ENCODE peak calls at places on chromosomes 16 and 17, in seven cellular contexts. One of them, this sample, is unnamed.

GRCh38 chr17:36850794-36851193 is 86.5 kb upstream of the LHX1 start:
- DNase-seq in aorta: no peak
- DNase-seq in stimulated activated CD4-positive, alpha-beta T cell treated with anti-CD3 and anti-CD28 coated beads, Interleukin-4, amount 100 ng/mL, for 24 hours: peak
- DNase-seq in hypothalamus: no peak
- DNase-seq in NCI-H1092: no peak
- DNase-seq in IMR-90: peak
- DNase-seq in AG20443: peak
- DNase-seq in this sample: no peak

GRCh38 chr17:10357768-10358167 is 15.0 kb downstream of the MYH13 start:
- DNase-seq in NCI-H1092: no peak
- DNase-seq in hypothalamus: no peak
- DNase-seq in aorta: no peak
- DNase-seq in IMR-90: no peak
- DNase-seq in AG20443: no peak
- DNase-seq in stimulated activated CD4-positive, alpha-beta T cell treated with anti-CD3 and anti-CD28 coated beads, Interleukin-4, amount 100 ng/mL, for 24 hours: no peak
- DNase-seq in this sample: no peak

GRCh38 chr16:85715169-85716015 is 26.6 kb upstream of the GINS2 start:
- DNase-seq in aorta: no peak
- DNase-seq in AG20443: no peak
- DNase-seq in NCI-H1092: peak
- DNase-seq in IMR-90: peak
- DNase-seq in stimulated activated CD4-positive, alpha-beta T cell treated with anti-CD3 and anti-CD28 coated beads, Interleukin-4, amount 100 ng/mL, for 24 hours: no peak
- DNase-seq in hypothalamus: no peak
- DNase-seq in this sample: no peak

GRCh38 chr16:64478258-64478906 is 643.5 kb downstream of the CDH11 start:
- DNase-seq in AG20443: peak
- DNase-seq in NCI-H1092: no peak
- DNase-seq in aorta: no peak
- DNase-seq in IMR-90: peak
- DNase-seq in hypothalamus: no peak
- DNase-seq in stimulated activated CD4-positive, alpha-beta T cell treated with anti-CD3 and anti-CD28 coated beads, Interleukin-4, amount 100 ng/mL, for 24 hours: no peak
- DNase-seq in this sample: no peak

GRCh38 chr16:81740163-81740562 is 38.9 kb upstream of the PLCG2 start:
- DNase-seq in aorta: no peak
- DNase-seq in stimulated activated CD4-positive, alpha-beta T cell treated with anti-CD3 and anti-CD28 coated beads, Interleukin-4, amount 100 ng/mL, for 24 hours: no peak
- DNase-seq in IMR-90: no peak
- DNase-seq in AG20443: no peak
- DNase-seq in hypothalamus: no peak
- DNase-seq in NCI-H1092: no peak
- DNase-seq in this sample: no peak

GRCh38 chr17:27402943-27403342 is 53.3 kb upstream of the KSR1 start:
- DNase-seq in IMR-90: no peak
- DNase-seq in stimulated activated CD4-positive, alpha-beta T cell treated with anti-CD3 and anti-CD28 coated beads, Interleukin-4, amount 100 ng/mL, for 24 hours: no peak
- DNase-seq in NCI-H1092: no peak
- DNase-seq in AG20443: no peak
- DNase-seq in hypothalamus: no peak
- DNase-seq in aorta: no peak
- DNase-seq in this sample: no peak

GRCh38 chr17:44925731-44926697 is 10.7 kb upstream of the GFAP start:
- DNase-seq in IMR-90: no peak
- DNase-seq in hypothalamus: no peak
- DNase-seq in NCI-H1092: no peak
- DNase-seq in stimulated activated CD4-positive, alpha-beta T cell treated with anti-CD3 and anti-CD28 coated beads, Interleukin-4, amount 100 ng/mL, for 24 hours: no peak
- DNase-seq in aorta: no peak
- DNase-seq in AG20443: no peak
- DNase-seq in this sample: no peak

GRCh38 chr17:38354466-38354865 is 2.8 kb downstream of the SOCS7 start:
- DNase-seq in IMR-90: no peak
- DNase-seq in stimulated activated CD4-positive, alpha-beta T cell treated with anti-CD3 and anti-CD28 coated beads, Interleukin-4, amount 100 ng/mL, for 24 hours: no peak
- DNase-seq in hypothalamus: no peak
- DNase-seq in aorta: no peak
- DNase-seq in AG20443: peak
- DNase-seq in NCI-H1092: no peak
- DNase-seq in this sample: no peak

GRCh38 chr16:10355589-10355988 is 30.3 kb upstream of the ATF7IP2 start:
- DNase-seq in NCI-H1092: no peak
- DNase-seq in stimulated activated CD4-positive, alpha-beta T cell treated with anti-CD3 and anti-CD28 coated beads, Interleukin-4, amount 100 ng/mL, for 24 hours: no peak
- DNase-seq in hypothalamus: no peak
- DNase-seq in AG20443: no peak
- DNase-seq in IMR-90: no peak
- DNase-seq in aorta: no peak
- DNase-seq in this sample: no peak

GRCh38 chr17:39196820-39197331 is 593 bp downstream of the CACNB1 start:
- DNase-seq in aorta: peak
- DNase-seq in stimulated activated CD4-positive, alpha-beta T cell treated with anti-CD3 and anti-CD28 coated beads, Interleukin-4, amount 100 ng/mL, for 24 hours: no peak
- DNase-seq in hypothalamus: no peak
- DNase-seq in IMR-90: no peak
- DNase-seq in AG20443: peak
- DNase-seq in NCI-H1092: no peak
- DNase-seq in this sample: no peak

GRCh38 chr17:76793775-76794174 is 55.9 kb downstream of the MFSD11 start:
- DNase-seq in stimulated activated CD4-positive, alpha-beta T cell treated with anti-CD3 and anti-CD28 coated beads, Interleukin-4, amount 100 ng/mL, for 24 hours: peak
- DNase-seq in AG20443: peak
- DNase-seq in NCI-H1092: no peak
- DNase-seq in aorta: no peak
- DNase-seq in hypothalamus: no peak
- DNase-seq in IMR-90: peak
- DNase-seq in this sample: no peak

GRCh38 chr17:49217651-49218413 is 7.3 kb downstream of the ABI3 start:
- DNase-seq in AG20443: no peak
- DNase-seq in stimulated activated CD4-positive, alpha-beta T cell treated with anti-CD3 and anti-CD28 coated beads, Interleukin-4, amount 100 ng/mL, for 24 hours: peak
- DNase-seq in NCI-H1092: no peak
- DNase-seq in hypothalamus: no peak
- DNase-seq in aorta: peak
- DNase-seq in IMR-90: no peak
- DNase-seq in this sample: no peak

GRCh38 chr17:14448816-14449215 is 147.9 kb downstream of the HS3ST3B1 start:
- DNase-seq in hypothalamus: no peak
- DNase-seq in IMR-90: no peak
- DNase-seq in NCI-H1092: no peak
- DNase-seq in stimulated activated CD4-positive, alpha-beta T cell treated with anti-CD3 and anti-CD28 coated beads, Interleukin-4, amount 100 ng/mL, for 24 hours: no peak
- DNase-seq in AG20443: no peak
- DNase-seq in aorta: no peak
- DNase-seq in this sample: no peak

GRCh38 chr17:35799942-35800341 is 4.5 kb upstream of the MMP28 start:
- DNase-seq in NCI-H1092: peak
- DNase-seq in hypothalamus: no peak
- DNase-seq in IMR-90: no peak
- DNase-seq in AG20443: peak
- DNase-seq in stimulated activated CD4-positive, alpha-beta T cell treated with anti-CD3 and anti-CD28 coated beads, Interleukin-4, amount 100 ng/mL, for 24 hours: no peak
- DNase-seq in aorta: peak
- DNase-seq in this sample: no peak

GRCh38 chr16:81645303-81645702 is 133.8 kb upstream of the PLCG2 start:
- DNase-seq in hypothalamus: peak
- DNase-seq in IMR-90: peak
- DNase-seq in AG20443: peak
- DNase-seq in stimulated activated CD4-positive, alpha-beta T cell treated with anti-CD3 and anti-CD28 coated beads, Interleukin-4, amount 100 ng/mL, for 24 hours: no peak
- DNase-seq in aorta: peak
- DNase-seq in NCI-H1092: peak
- DNase-seq in this sample: no peak

GRCh38 chr17:4110152-4110551 is 32.7 kb downstream of the ZZEF1 start:
- DNase-seq in AG20443: peak
- DNase-seq in aorta: no peak
- DNase-seq in IMR-90: peak
- DNase-seq in NCI-H1092: no peak
- DNase-seq in stimulated activated CD4-positive, alpha-beta T cell treated with anti-CD3 and anti-CD28 coated beads, Interleukin-4, amount 100 ng/mL, for 24 hours: no peak
- DNase-seq in hypothalamus: no peak
- DNase-seq in this sample: no peak

GRCh38 chr17:21505819-21506815 is 130.0 kb downstream of the KCNJ12 start:
- DNase-seq in IMR-90: no peak
- DNase-seq in NCI-H1092: no peak
- DNase-seq in hypothalamus: no peak
- DNase-seq in stimulated activated CD4-positive, alpha-beta T cell treated with anti-CD3 and anti-CD28 coated beads, Interleukin-4, amount 100 ng/mL, for 24 hours: no peak
- DNase-seq in aorta: no peak
- DNase-seq in AG20443: no peak
- DNase-seq in this sample: no peak

GRCh38 chr16:57993897-57994296 is 6.6 kb downstream of the ZNF319 start:
- DNase-seq in AG20443: no peak
- DNase-seq in aorta: no peak
- DNase-seq in NCI-H1092: no peak
- DNase-seq in hypothalamus: no peak
- DNase-seq in stimulated activated CD4-positive, alpha-beta T cell treated with anti-CD3 and anti-CD28 coated beads, Interleukin-4, amount 100 ng/mL, for 24 hours: no peak
- DNase-seq in IMR-90: no peak
- DNase-seq in this sample: no peak

GRCh38 chr16:3235856-3236669 is 1.1 kb upstream of the ZNF200 start:
- DNase-seq in hypothalamus: no peak
- DNase-seq in AG20443: no peak
- DNase-seq in NCI-H1092: no peak
- DNase-seq in aorta: peak
- DNase-seq in stimulated activated CD4-positive, alpha-beta T cell treated with anti-CD3 and anti-CD28 coated beads, Interleukin-4, amount 100 ng/mL, for 24 hours: peak
- DNase-seq in IMR-90: no peak
- DNase-seq in this sample: no peak

GRCh38 chr16:15602285-15603044 is 40.5 kb downstream of the MARF1 start:
- DNase-seq in IMR-90: no peak
- DNase-seq in stimulated activated CD4-positive, alpha-beta T cell treated with anti-CD3 and anti-CD28 coated beads, Interleukin-4, amount 100 ng/mL, for 24 hours: no peak
- DNase-seq in hypothalamus: no peak
- DNase-seq in AG20443: no peak
- DNase-seq in NCI-H1092: no peak
- DNase-seq in aorta: no peak
- DNase-seq in this sample: no peak

GRCh38 chr17:40035162-40035559 is 19.0 kb downstream of the MED24 start:
- DNase-seq in aorta: peak
- DNase-seq in stimulated activated CD4-positive, alpha-beta T cell treated with anti-CD3 and anti-CD28 coated beads, Interleukin-4, amount 100 ng/mL, for 24 hours: no peak
- DNase-seq in AG20443: peak
- DNase-seq in IMR-90: peak
- DNase-seq in NCI-H1092: no peak
- DNase-seq in hypothalamus: no peak
- DNase-seq in this sample: peak

GRCh38 chr17:50865868-50866260 is 290 bp downstream of the TOB1 start:
- DNase-seq in hypothalamus: no peak
- DNase-seq in IMR-90: no peak
- DNase-seq in NCI-H1092: no peak
- DNase-seq in AG20443: no peak
- DNase-seq in stimulated activated CD4-positive, alpha-beta T cell treated with anti-CD3 and anti-CD28 coated beads, Interleukin-4, amount 100 ng/mL, for 24 hours: no peak
- DNase-seq in aorta: no peak
- DNase-seq in this sample: no peak

GRCh38 chr17:59388070-59388556 is 56.7 kb downstream of the YPEL2 start:
- DNase-seq in NCI-H1092: no peak
- DNase-seq in IMR-90: no peak
- DNase-seq in AG20443: no peak
- DNase-seq in stimulated activated CD4-positive, alpha-beta T cell treated with anti-CD3 and anti-CD28 coated beads, Interleukin-4, amount 100 ng/mL, for 24 hours: no peak
- DNase-seq in aorta: no peak
- DNase-seq in hypothalamus: no peak
- DNase-seq in this sample: no peak

This sample was measured in neural crest cell.